ENCODE peak calls at places on chromosomes 5 and 9, in six cellular contexts. One of them, this sample, is unnamed.

GRCh38 chr9:129569506-129570449 is 51.1 kb downstream of the C9orf50 start:
- DNase-seq in hepatic stellate cell: peak; percentile 46
- DNase-seq in NCI-H1105 treated with DMSO at 0.1 percent for 48 hours: no peak
- DNase-seq in upper lobe of right lung: no peak
- DNase-seq in neuronal stem cell: no peak
- DNase-seq in fibroblast of lung: peak; percentile 44
- DNase-seq in this sample: peak; percentile 13

GRCh38 chr9:118961857-118962256 is 407.4 kb downstream of the BRINP1 start:
- DNase-seq in hepatic stellate cell: peak; percentile 77
- DNase-seq in neuronal stem cell: peak; percentile 61
- DNase-seq in fibroblast of lung: no peak
- DNase-seq in upper lobe of right lung: no peak
- DNase-seq in NCI-H1105 treated with DMSO at 0.1 percent for 48 hours: no peak
- DNase-seq in this sample: no peak

GRCh38 chr5:36722913-36723312 is 116.5 kb downstream of the SLC1A3 start:
- DNase-seq in hepatic stellate cell: no peak
- DNase-seq in neuronal stem cell: no peak
- DNase-seq in upper lobe of right lung: no peak
- DNase-seq in fibroblast of lung: peak; percentile 18
- DNase-seq in NCI-H1105 treated with DMSO at 0.1 percent for 48 hours: no peak
- DNase-seq in this sample: no peak

GRCh38 chr5:65820373-65820772 is 98.4 kb downstream of the NLN start:
- DNase-seq in hepatic stellate cell: no peak
- DNase-seq in fibroblast of lung: no peak
- DNase-seq in upper lobe of right lung: no peak
- DNase-seq in NCI-H1105 treated with DMSO at 0.1 percent for 48 hours: peak; percentile 48
- DNase-seq in neuronal stem cell: no peak
- DNase-seq in this sample: no peak

GRCh38 chr5:87645241-87645640 is 232.5 kb upstream of the CCNH start:
- DNase-seq in upper lobe of right lung: no peak
- DNase-seq in fibroblast of lung: no peak
- DNase-seq in NCI-H1105 treated with DMSO at 0.1 percent for 48 hours: peak; percentile 8
- DNase-seq in hepatic stellate cell: no peak
- DNase-seq in neuronal stem cell: no peak
- DNase-seq in this sample: no peak

GRCh38 chr9:112035166-112035816 is 138.7 kb downstream of the UGCG start:
- DNase-seq in fibroblast of lung: no peak
- DNase-seq in upper lobe of right lung: no peak
- DNase-seq in neuronal stem cell: no peak
- DNase-seq in NCI-H1105 treated with DMSO at 0.1 percent for 48 hours: no peak
- DNase-seq in hepatic stellate cell: no peak
- DNase-seq in this sample: no peak

GRCh38 chr5:181260720-181261319 is at the start of gene TRIM52:
- DNase-seq in fibroblast of lung: peak; percentile 92
- DNase-seq in neuronal stem cell: peak; percentile 94
- DNase-seq in upper lobe of right lung: peak; percentile 96
- DNase-seq in NCI-H1105 treated with DMSO at 0.1 percent for 48 hours: no peak
- DNase-seq in hepatic stellate cell: peak; percentile 86
- DNase-seq in this sample: no peak

GRCh38 chr9:104968025-104968982 is 40.3 kb upstream of the ABCA1 start:
- DNase-seq in NCI-H1105 treated with DMSO at 0.1 percent for 48 hours: peak; percentile 79
- DNase-seq in fibroblast of lung: peak; percentile 97
- DNase-seq in neuronal stem cell: peak; percentile 81
- DNase-seq in hepatic stellate cell: peak; percentile 84
- DNase-seq in upper lobe of right lung: peak; percentile 93
- DNase-seq in this sample: peak; percentile 62

GRCh38 chr5:173786296-173787187 is 101.6 kb upstream of the CPEB4 start:
- DNase-seq in neuronal stem cell: peak; percentile 48
- DNase-seq in fibroblast of lung: no peak
- DNase-seq in NCI-H1105 treated with DMSO at 0.1 percent for 48 hours: no peak
- DNase-seq in hepatic stellate cell: no peak
- DNase-seq in upper lobe of right lung: no peak
- DNase-seq in this sample: no peak

GRCh38 chr5:74232281-74232680 is 408.2 kb downstream of the ENC1 start:
- DNase-seq in NCI-H1105 treated with DMSO at 0.1 percent for 48 hours: no peak
- DNase-seq in hepatic stellate cell: peak; percentile 24
- DNase-seq in upper lobe of right lung: no peak
- DNase-seq in fibroblast of lung: peak; percentile 20
- DNase-seq in neuronal stem cell: no peak
- DNase-seq in this sample: no peak

GRCh38 chr9:127451681-127452480 is 571 bp downstream of the LRSAM1 start:
- DNase-seq in upper lobe of right lung: peak; percentile 79
- DNase-seq in NCI-H1105 treated with DMSO at 0.1 percent for 48 hours: peak; percentile 42
- DNase-seq in fibroblast of lung: peak; percentile 51
- DNase-seq in neuronal stem cell: no peak
- DNase-seq in hepatic stellate cell: peak; percentile 81
- DNase-seq in this sample: no peak

GRCh38 chr5:44875661-44876250 is 67.0 kb downstream of the MRPS30 start:
- DNase-seq in fibroblast of lung: peak; percentile 74
- DNase-seq in hepatic stellate cell: no peak
- DNase-seq in neuronal stem cell: no peak
- DNase-seq in NCI-H1105 treated with DMSO at 0.1 percent for 48 hours: no peak
- DNase-seq in upper lobe of right lung: no peak
- DNase-seq in this sample: no peak

GRCh38 chr9:70411930-70412677 is 2.4 kb downstream of the KLF9 start:
- DNase-seq in hepatic stellate cell: peak; percentile 79
- DNase-seq in fibroblast of lung: peak; percentile 94
- DNase-seq in NCI-H1105 treated with DMSO at 0.1 percent for 48 hours: no peak
- DNase-seq in neuronal stem cell: no peak
- DNase-seq in upper lobe of right lung: peak; percentile 88
- DNase-seq in this sample: no peak

GRCh38 chr9:133580971-133581370 is 28.2 kb downstream of the FAM163B start:
- DNase-seq in NCI-H1105 treated with DMSO at 0.1 percent for 48 hours: no peak
- DNase-seq in fibroblast of lung: no peak
- DNase-seq in upper lobe of right lung: no peak
- DNase-seq in hepatic stellate cell: no peak
- DNase-seq in neuronal stem cell: no peak
- DNase-seq in this sample: no peak

GRCh38 chr9:94846739-94847138 is 120.2 kb downstream of the AOPEP start:
- DNase-seq in hepatic stellate cell: no peak
- DNase-seq in upper lobe of right lung: no peak
- DNase-seq in NCI-H1105 treated with DMSO at 0.1 percent for 48 hours: no peak
- DNase-seq in neuronal stem cell: no peak
- DNase-seq in fibroblast of lung: no peak
- DNase-seq in this sample: no peak

GRCh38 chr9:78860806-78861475 is 564.0 kb downstream of the PSAT1 start:
- DNase-seq in upper lobe of right lung: no peak
- DNase-seq in fibroblast of lung: peak; percentile 67
- DNase-seq in NCI-H1105 treated with DMSO at 0.1 percent for 48 hours: no peak
- DNase-seq in hepatic stellate cell: no peak
- DNase-seq in neuronal stem cell: no peak
- DNase-seq in this sample: no peak

GRCh38 chr5:172594431-172594830 is 46.6 kb upstream of the NEURL1B start:
- DNase-seq in hepatic stellate cell: no peak
- DNase-seq in NCI-H1105 treated with DMSO at 0.1 percent for 48 hours: no peak
- DNase-seq in fibroblast of lung: no peak
- DNase-seq in upper lobe of right lung: no peak
- DNase-seq in neuronal stem cell: no peak
- DNase-seq in this sample: no peak

GRCh38 chr9:83775932-83776331 is 41.6 kb downstream of the GKAP1 start:
- DNase-seq in upper lobe of right lung: no peak
- DNase-seq in NCI-H1105 treated with DMSO at 0.1 percent for 48 hours: no peak
- DNase-seq in hepatic stellate cell: no peak
- DNase-seq in neuronal stem cell: no peak
- DNase-seq in fibroblast of lung: no peak
- DNase-seq in this sample: no peak

GRCh38 chr5:141557681-141558136 is 61.1 kb downstream of the DIAPH1 start:
- DNase-seq in fibroblast of lung: peak; percentile 99
- DNase-seq in hepatic stellate cell: peak; percentile 68
- DNase-seq in neuronal stem cell: peak; percentile 87
- DNase-seq in upper lobe of right lung: peak; percentile 80
- DNase-seq in NCI-H1105 treated with DMSO at 0.1 percent for 48 hours: peak; percentile 80
- DNase-seq in this sample: peak; percentile 83

GRCh38 chr5:97243352-97243751 is 60.3 kb upstream of the RIOK2 start:
- DNase-seq in hepatic stellate cell: no peak
- DNase-seq in fibroblast of lung: peak; percentile 2
- DNase-seq in neuronal stem cell: no peak
- DNase-seq in upper lobe of right lung: no peak
- DNase-seq in NCI-H1105 treated with DMSO at 0.1 percent for 48 hours: no peak
- DNase-seq in this sample: no peak

GRCh38 chr9:37923121-37923795 is 19.3 kb upstream of the SLC25A51 start:
- DNase-seq in fibroblast of lung: no peak
- DNase-seq in NCI-H1105 treated with DMSO at 0.1 percent for 48 hours: no peak
- DNase-seq in hepatic stellate cell: no peak
- DNase-seq in neuronal stem cell: no peak
- DNase-seq in upper lobe of right lung: peak; percentile 45
- DNase-seq in this sample: no peak

GRCh38 chr5:66362676-66363075 is 218.6 kb downstream of the SREK1 start:
- DNase-seq in fibroblast of lung: no peak
- DNase-seq in NCI-H1105 treated with DMSO at 0.1 percent for 48 hours: no peak
- DNase-seq in upper lobe of right lung: no peak
- DNase-seq in neuronal stem cell: no peak
- DNase-seq in hepatic stellate cell: no peak
- DNase-seq in this sample: no peak

GRCh38 chr5:141493500-141494422 is 4.9 kb downstream of the PCDHGC5 start:
- DNase-seq in hepatic stellate cell: no peak
- DNase-seq in upper lobe of right lung: no peak
- DNase-seq in fibroblast of lung: peak; percentile 45
- DNase-seq in NCI-H1105 treated with DMSO at 0.1 percent for 48 hours: no peak
- DNase-seq in neuronal stem cell: no peak
- DNase-seq in this sample: no peak

GRCh38 chr9:2170737-2171136 is 155.6 kb downstream of the SMARCA2 start:
- DNase-seq in NCI-H1105 treated with DMSO at 0.1 percent for 48 hours: no peak
- DNase-seq in fibroblast of lung: no peak
- DNase-seq in hepatic stellate cell: no peak
- DNase-seq in neuronal stem cell: no peak
- DNase-seq in upper lobe of right lung: no peak
- DNase-seq in this sample: no peak

GRCh38 chr9:91949946-91950664 is at the start of gene ROR2:
- DNase-seq in neuronal stem cell: peak; percentile 88
- DNase-seq in hepatic stellate cell: peak; percentile 46
- DNase-seq in fibroblast of lung: peak; percentile 70
- DNase-seq in upper lobe of right lung: peak; percentile 77
- DNase-seq in NCI-H1105 treated with DMSO at 0.1 percent for 48 hours: peak; percentile 32
- DNase-seq in this sample: peak; percentile 22

GRCh38 chr9:128448746-128449145 is 7.1 kb upstream of the ODF2 start:
- DNase-seq in neuronal stem cell: no peak
- DNase-seq in NCI-H1105 treated with DMSO at 0.1 percent for 48 hours: no peak
- DNase-seq in upper lobe of right lung: no peak
- DNase-seq in hepatic stellate cell: no peak
- DNase-seq in fibroblast of lung: no peak
- DNase-seq in this sample: no peak

GRCh38 chr9:83955985-83956287 is 24.1 kb downstream of the HNRNPK start:
- DNase-seq in NCI-H1105 treated with DMSO at 0.1 percent for 48 hours: peak; percentile 31
- DNase-seq in hepatic stellate cell: no peak
- DNase-seq in fibroblast of lung: no peak
- DNase-seq in upper lobe of right lung: no peak
- DNase-seq in neuronal stem cell: no peak
- DNase-seq in this sample: no peak

GRCh38 chr5:79107020-79107796 is 4.4 kb upstream of the BHMT start:
- DNase-seq in fibroblast of lung: no peak
- DNase-seq in upper lobe of right lung: no peak
- DNase-seq in NCI-H1105 treated with DMSO at 0.1 percent for 48 hours: no peak
- DNase-seq in hepatic stellate cell: peak; percentile 21
- DNase-seq in neuronal stem cell: no peak
- DNase-seq in this sample: no peak

This sample was measured in NCI-H1092.